ENCODE peak calls at places on chromosomes 13 and 19, in seven cellular contexts. X, O, N, K, B, L and E are unnamed samples.

GRCh38 chr13:25625361-25625760 is 253.6 kb downstream of the ATP8A2 start:
- DNase-seq in X (no peak), O (no peak), N (no peak), K (no peak), B (no peak), L (no peak), E (no peak)

GRCh38 chr13:73466561-73466960 is 407.8 kb downstream of the KLF5 start:
- DNase-seq in X (no peak), O (no peak), N (no peak), K (no peak), B (no peak), L (no peak), E (no peak)

GRCh38 chr19:44696939-44697669 is 1.8 kb upstream of the CEACAM16 start:
- DNase-seq in X (no peak), O (no peak), N (no peak), K (no peak), B (no peak), L (no peak), E (no peak)

GRCh38 chr19:40464059-40465024 is 1.2 kb downstream of the BLVRB start:
- DNase-seq in X (peak), O (peak), N (peak), K (peak), B (peak), L (peak), E (peak)

GRCh38 chr19:4352701-4353121 is 9.3 kb downstream of the MPND start:
- DNase-seq in X (peak), O (no peak), N (peak), K (no peak), B (peak), L (no peak), E (peak)

GRCh38 chr13:97018029-97018819 is 23.9 kb upstream of the OXGR1 start:
- DNase-seq in X (peak), O (peak), N (peak), K (peak), B (peak), L (no peak), E (peak)

GRCh38 chr13:85266771-85267170 is 532.4 kb downstream of the SLITRK6 start:
- DNase-seq in X (no peak), O (no peak), N (no peak), K (no peak), B (peak), L (no peak), E (no peak)

GRCh38 chr13:114155320-114155719 is 22.9 kb upstream of the RASA3 start:
- DNase-seq in X (no peak), O (no peak), N (no peak), K (no peak), B (no peak), L (no peak), E (no peak)

GRCh38 chr13:89750371-89750770 is 1597.1 kb upstream of the MIR17HG start:
- DNase-seq in X (no peak), O (no peak), N (peak), K (no peak), B (no peak), L (no peak), E (no peak)

GRCh38 chr13:51235186-51235585 is 13.0 kb downstream of the FAM124A start:
- DNase-seq in X (no peak), O (no peak), N (no peak), K (no peak), B (no peak), L (no peak), E (peak)

GRCh38 chr19:51421229-51422052 is 4.0 kb upstream of the SIGLEC10 start:
- DNase-seq in X (no peak), O (no peak), N (no peak), K (no peak), B (no peak), L (no peak), E (no peak)

GRCh38 chr19:31784631-31785237 is 435.5 kb upstream of the TSHZ3 start:
- DNase-seq in X (peak), O (no peak), N (no peak), K (no peak), B (peak), L (no peak), E (no peak)

GRCh38 chr19:7640803-7641202 is 3.9 kb downstream of the STXBP2 start:
- DNase-seq in X (no peak), O (no peak), N (no peak), K (no peak), B (no peak), L (no peak), E (no peak)

GRCh38 chr13:113114511-113115362 is 7.9 kb upstream of the F10 start:
- DNase-seq in X (no peak), O (no peak), N (no peak), K (no peak), B (peak), L (no peak), E (no peak)

GRCh38 chr13:43363156-43363918 is 340.0 kb downstream of the DNAJC15 start:
- DNase-seq in X (no peak), O (peak), N (peak), K (no peak), B (no peak), L (no peak), E (peak)

GRCh38 chr13:62375653-62376052 is 960.0 kb upstream of the PCDH20 start:
- DNase-seq in X (no peak), O (no peak), N (no peak), K (no peak), B (no peak), L (no peak), E (no peak)

GRCh38 chr13:41074523-41074922 is 13.2 kb downstream of the WBP4 start:
- DNase-seq in X (no peak), O (no peak), N (no peak), K (no peak), B (no peak), L (no peak), E (no peak)

GRCh38 chr19:47663911-47664771 is 49.1 kb upstream of the EHD2 start:
- DNase-seq in X (peak), O (peak), N (peak), K (peak), B (no peak), L (peak), E (peak)

GRCh38 chr19:57759096-57759495 is 10.4 kb upstream of the ZNF586 start:
- DNase-seq in X (no peak), O (no peak), N (no peak), K (no peak), B (no peak), L (no peak), E (no peak)

GRCh38 chr13:23923031-23923430 is 25.7 kb upstream of the C1QTNF9B start:
- DNase-seq in X (no peak), O (no peak), N (no peak), K (no peak), B (no peak), L (no peak), E (no peak)

GRCh38 chr19:17327654-17328516 is 6.8 kb downstream of the ANO8 start:
- DNase-seq in X (no peak), O (no peak), N (peak), K (peak), B (no peak), L (no peak), E (peak)

GRCh38 chr13:49890376-49890775 is 45.8 kb downstream of the SPRYD7 start:
- DNase-seq in X (no peak), O (no peak), N (no peak), K (no peak), B (no peak), L (no peak), E (no peak)

GRCh38 chr19:5586300-5587070 is 18.7 kb upstream of the TINCR start:
- DNase-seq in X (no peak), O (no peak), N (no peak), K (no peak), B (no peak), L (no peak), E (no peak)

GRCh38 chr13:33318744-33319143 is 33.2 kb upstream of the STARD13 start:
- DNase-seq in X (no peak), O (no peak), N (no peak), K (no peak), B (no peak), L (no peak), E (no peak)

GRCh38 chr13:114015608-114016295 is 41.9 kb upstream of the C13orf46 start:
- DNase-seq in X (peak), O (no peak), N (no peak), K (peak), B (no peak), L (no peak), E (peak)

GRCh38 chr19:29881386-29881785 is 60.7 kb upstream of the URI1 start:
- DNase-seq in X (no peak), O (no peak), N (no peak), K (no peak), B (no peak), L (no peak), E (no peak)

GRCh38 chr19:46390121-46390858 is 23.1 kb downstream of the CCDC8 start:
- DNase-seq in X (no peak), O (no peak), N (no peak), K (no peak), B (no peak), L (peak), E (no peak)

GRCh38 chr13:46173656-46174055 is 8.3 kb downstream of the LCP1 start:
- DNase-seq in X (no peak), O (no peak), N (no peak), K (no peak), B (no peak), L (no peak), E (no peak)

GRCh38 chr19:6654347-6655310 is 15.3 kb downstream of the TNFSF14 start:
- DNase-seq in X (no peak), O (no peak), N (no peak), K (no peak), B (no peak), L (no peak), E (no peak)

GRCh38 chr13:98530236-98530635 is 46.7 kb downstream of the STK24 start:
- DNase-seq in X (no peak), O (no peak), N (no peak), K (no peak), B (no peak), L (no peak), E (no peak)

GRCh38 chr19:30695171-30695875 is 323.1 kb downstream of the ZNF536 start:
- DNase-seq in X (no peak), O (no peak), N (no peak), K (no peak), B (no peak), L (no peak), E (no peak)

GRCh38 chr13:39818953-39819352 is 163.5 kb downstream of the COG6 start:
- DNase-seq in X (peak), O (no peak), N (peak), K (no peak), B (no peak), L (no peak), E (peak)

GRCh38 chr19:9700229-9700981 is 25.5 kb upstream of the ZNF562 start:
- DNase-seq in X (no peak), O (no peak), N (no peak), K (no peak), B (no peak), L (no peak), E (no peak)

GRCh38 chr13:36157475-36157874 is 26.3 kb upstream of the DCLK1 start:
- DNase-seq in X (no peak), O (no peak), N (no peak), K (no peak), B (no peak), L (no peak), E (no peak)

GRCh38 chr13:36151591-36151990 is 20.4 kb upstream of the DCLK1 start:
- DNase-seq in X (no peak), O (no peak), N (no peak), K (no peak), B (no peak), L (no peak), E (no peak)

GRCh38 chr13:36158606-36159005 is 27.4 kb upstream of the DCLK1 start:
- DNase-seq in X (no peak), O (no peak), N (no peak), K (no peak), B (no peak), L (no peak), E (no peak)

GRCh38 chr13:36160297-36160696 is 29.1 kb upstream of the DCLK1 start:
- DNase-seq in X (no peak), O (no peak), N (no peak), K (no peak), B (no peak), L (no peak), E (no peak)

GRCh38 chr13:36154567-36155231 is 23.5 kb upstream of the DCLK1 start:
- DNase-seq in X (no peak), O (no peak), N (no peak), K (no peak), B (no peak), L (peak), E (no peak)
- H3K4me3 ChIP-seq in X (peak), O (no peak), N (no peak), K (no peak), B (no peak), L (peak), E (no peak)

GRCh38 chr19:13600091-13600490 is 93.8 kb upstream of the CACNA1A start:
- DNase-seq in X (no peak), O (no peak), N (no peak), K (no peak), B (no peak), L (no peak), E (no peak)
- TF ChIP-seq CTCF in X (no peak), O (no peak), N (no peak), K (no peak), B (no peak), L (no peak), E (no peak)

GRCh38 chr19:53907690-53908089 is 1.4 kb upstream of the CACNG7 start:
- DNase-seq in X (no peak), O (no peak), N (no peak), K (no peak), B (no peak), L (no peak), E (no peak)
- H3K4me3 ChIP-seq in X (no peak), O (peak), N (peak), K (no peak), B (no peak), L (peak), E (peak)

GRCh38 chr13:109900723-109901122 is 114.3 kb upstream of the IRS2 start:
- DNase-seq in X (no peak), O (no peak), N (no peak), K (no peak), B (no peak), L (no peak), E (no peak)

GRCh38 chr13:109910131-109910530 is 123.7 kb upstream of the IRS2 start:
- DNase-seq in X (no peak), O (no peak), N (peak), K (no peak), B (no peak), L (no peak), E (no peak)

GRCh38 chr13:109900320-109900719 is 113.9 kb upstream of the IRS2 start:
- DNase-seq in X (no peak), O (no peak), N (peak), K (no peak), B (no peak), L (no peak), E (no peak)

GRCh38 chr13:109899748-109900147 is 113.4 kb upstream of the IRS2 start:
- DNase-seq in X (no peak), O (no peak), N (no peak), K (no peak), B (no peak), L (no peak), E (no peak)

GRCh38 chr13:109904218-109904617 is 117.8 kb upstream of the IRS2 start:
- DNase-seq in X (no peak), O (no peak), N (no peak), K (no peak), B (peak), L (no peak), E (no peak)
- TF ChIP-seq CTCF in X (no peak), O (no peak), N (no peak), K (no peak), B (peak), L (no peak), E (no peak)

GRCh38 chr19:38331728-38332127 is 3.9 kb upstream of the CATSPERG start:
- DNase-seq in X (no peak), O (no peak), N (no peak), K (no peak), B (no peak), L (no peak), E (no peak)
- H3K4me3 ChIP-seq in X (no peak), O (no peak), N (no peak), K (no peak), B (no peak), L (no peak), E (no peak)

GRCh38 chr19:32866061-32866460 is 3.5 kb downstream of the SLC7A9 start:
- DNase-seq in X (no peak), O (no peak), N (no peak), K (no peak), B (no peak), L (no peak), E (no peak)

GRCh38 chr19:32866564-32867265 is 2.9 kb downstream of the SLC7A9 start:
- DNase-seq in X (no peak), O (no peak), N (no peak), K (no peak), B (no peak), L (no peak), E (no peak)

GRCh38 chr19:32870154-32870573 is 597 bp upstream of the SLC7A9 start:
- DNase-seq in X (no peak), O (no peak), N (no peak), K (peak), B (no peak), L (no peak), E (no peak)

GRCh38 chr19:32869369-32870153 is at the start of gene SLC7A9:
- DNase-seq in X (no peak), O (no peak), N (no peak), K (no peak), B (no peak), L (no peak), E (no peak)

DNA sequence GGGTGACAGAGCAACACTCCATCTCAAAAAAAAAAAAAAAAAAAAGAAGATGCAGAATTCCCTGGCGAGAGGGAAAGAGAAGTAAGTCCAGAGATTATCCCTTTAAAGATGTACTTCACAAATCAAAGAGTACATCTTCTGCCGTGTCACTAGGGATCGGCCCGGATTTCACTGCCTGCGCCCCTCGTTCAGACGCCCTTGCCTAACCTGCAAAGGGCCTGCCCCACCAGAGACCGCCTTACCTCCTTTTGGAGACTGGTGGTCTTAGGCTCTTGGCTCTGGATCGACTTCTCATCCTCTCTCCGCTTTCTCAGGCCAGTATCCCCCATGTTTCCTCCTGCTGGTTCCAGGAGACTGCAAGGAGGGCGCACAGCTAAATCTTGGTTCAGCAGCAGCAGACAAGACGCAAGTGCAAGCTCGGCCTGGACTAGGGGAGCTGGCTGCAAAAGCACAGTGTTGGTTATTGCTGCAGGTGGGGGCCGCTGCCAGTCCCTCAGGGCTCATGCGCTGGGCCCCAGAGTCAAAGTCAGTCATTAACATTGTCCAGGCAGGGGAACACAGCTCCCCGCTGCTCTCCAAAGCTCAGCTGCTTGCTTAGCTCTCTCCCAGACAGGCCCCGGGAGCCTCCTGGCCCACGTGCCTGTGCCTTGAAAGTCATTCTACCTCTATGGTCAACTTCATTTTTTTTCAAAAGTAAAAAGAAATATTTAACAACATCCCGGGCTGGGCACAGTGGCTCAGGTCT is 1.2 kb downstream of the SLC7A9 start:
- DNase-seq in X (no peak), O (no peak), N (no peak), K (no peak), B (no peak), L (no peak), E (no peak)
- TF ChIP-seq CTCF in X (no peak), O (no peak), N (no peak), K (no peak), B (no peak), L (no peak), E (no peak)

GRCh38 chr19:43504426-43505185 is at the start of gene PHLDB3:
- DNase-seq in X (no peak), O (no peak), N (no peak), K (peak), B (peak), L (peak), E (no peak)
- H3K4me3 ChIP-seq in X (peak), O (peak), N (peak), K (peak), B (peak), L (peak), E (peak)

GRCh38 chr13:93951153-93951552 is 528.3 kb downstream of the DCT start:
- DNase-seq in X (no peak), O (no peak), N (peak), K (no peak), B (no peak), L (no peak), E (no peak)
- TF ChIP-seq CTCF in X (peak), O (peak), N (peak), K (no peak), B (peak), L (no peak), E (peak)

DNA sequence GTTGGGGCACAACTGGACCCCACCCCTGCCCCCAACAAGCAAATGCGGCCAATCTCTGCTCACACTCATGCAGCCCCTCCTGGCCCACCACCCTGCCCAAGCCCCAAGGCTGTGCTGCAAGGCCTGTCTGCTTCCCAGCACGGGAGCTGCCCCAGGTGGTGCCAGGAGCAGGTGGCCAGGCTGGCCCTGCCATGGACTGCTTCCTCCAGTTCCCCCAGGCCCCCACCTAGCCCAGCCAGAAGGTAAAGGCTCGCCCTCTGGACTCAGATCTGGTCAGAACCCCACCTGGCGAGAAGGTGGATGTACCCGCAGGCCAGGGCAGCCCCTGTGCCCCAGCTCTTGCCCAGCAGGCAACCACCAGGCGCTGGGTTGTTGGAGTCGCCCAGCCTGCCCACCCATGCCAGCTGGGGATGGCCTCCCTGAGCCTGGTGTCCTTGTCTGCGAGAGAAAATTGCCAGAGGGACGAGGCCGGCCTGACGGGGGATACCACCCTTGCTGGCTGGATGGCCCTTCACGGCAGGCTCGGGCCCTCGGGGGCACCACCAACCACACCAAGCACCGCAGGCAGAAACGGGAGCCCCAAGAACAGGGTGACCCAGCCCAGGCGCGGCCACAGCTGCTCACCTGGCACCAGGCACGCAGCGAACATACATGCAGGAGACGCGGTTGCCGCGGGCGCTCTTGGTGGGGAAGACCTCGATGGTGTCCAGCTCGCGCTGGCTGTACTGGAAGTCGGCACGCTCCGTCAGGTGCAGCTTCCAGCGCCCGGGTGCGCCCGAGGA is 4.5 kb downstream of the ABHD17A start:
- DNase-seq in X (no peak), O (no peak), N (no peak), K (no peak), B (no peak), L (no peak), E (no peak)
- H3K4me3 ChIP-seq in X (peak), O (no peak), N (no peak), K (no peak), B (no peak), L (peak), E (no peak)

GRCh38 chr13:48647625-48648024 is 6.1 kb upstream of the CYSLTR2 start:
- DNase-seq in X (no peak), O (no peak), N (no peak), K (no peak), B (no peak), L (no peak), E (no peak)
- TF ChIP-seq CTCF in X (no peak), O (no peak), N (no peak), K (peak), B (no peak), L (no peak), E (peak)